ENCODE peak calls at places on chromosomes 7 and 10, in nine cellular contexts. B is body of pancreas, A is transverse colon, W is Peyer's patch, L is endothelial cell of umbilical vein, C is A549, V is ovary, I is adrenal gland, M is breast epithelium. N is an unnamed sample.
A peak's percentile ranks its signal among the peaks of the same experiment; 100 is the strongest.

GRCh38 chr10:109987413-109987812 is 20.4 kb upstream of the ADD3 start:
- DNase-seq in B (no peak), A (no peak), W (no peak), L (peak; percentile 37), C (no peak), V (no peak), I (no peak), M (no peak), N (no peak)

GRCh38 chr7:150945853-150946825 is 32.0 kb downstream of the KCNH2 start:
- DNase-seq in B (no peak), A (peak; percentile 51), W (no peak), L (no peak), C (no peak), V (no peak), I (peak; percentile 96), M (peak; percentile 75), N (peak; percentile 71)

GRCh38 chr10:130169136-130169888 is 33.1 kb downstream of the GLRX3 start:
- DNase-seq in B (no peak), A (no peak), W (no peak), L (no peak), C (no peak), V (no peak), I (no peak), M (no peak), N (no peak)

GRCh38 chr7:129169171-129169643 is 19.2 kb upstream of the SMO start:
- DNase-seq in B (peak; percentile 28), A (peak; percentile 53), W (peak; percentile 58), L (peak; percentile 18), C (no peak), V (peak; percentile 43), I (no peak), M (no peak), N (peak; percentile 86)

GRCh38 chr10:21976280-21976679 is 27.2 kb downstream of the DNAJC1 start:
- DNase-seq in B (no peak), A (no peak), W (no peak), L (no peak), C (no peak), V (no peak), I (no peak), M (no peak), N (no peak)

GRCh38 chr10:130491011-130491697 is 355.0 kb downstream of the GLRX3 start:
- DNase-seq in B (no peak), A (no peak), W (no peak), L (no peak), C (no peak), V (no peak), I (no peak), M (no peak), N (no peak)

GRCh38 chr7:71615017-71615416 is 483.1 kb downstream of the GALNT17 start:
- DNase-seq in B (no peak), A (no peak), W (no peak), L (no peak), C (no peak), V (no peak), I (peak; percentile 90), M (no peak), N (no peak)

GRCh38 chr7:75756340-75757297 is 15.4 kb downstream of the CCL26 start:
- DNase-seq in B (no peak), A (no peak), W (no peak), L (peak; percentile 64), C (peak; percentile 60), V (no peak), I (peak; percentile 57), M (no peak), N (no peak)

GRCh38 chr7:55020481-55020871 is 1.7 kb downstream of the EGFR start:
- DNase-seq in B (peak; percentile 72), A (peak; percentile 59), W (no peak), L (no peak), C (peak; percentile 57), V (peak; percentile 58), I (peak; percentile 82), M (peak; percentile 90), N (no peak)

GRCh38 chr7:55017841-55018240 is 976 bp upstream of the EGFR start:
- DNase-seq in B (no peak), A (no peak), W (no peak), L (no peak), C (no peak), V (no peak), I (no peak), M (no peak), N (no peak)

GRCh38 chr7:55019691-55020480 is 1.1 kb downstream of the EGFR start:
- DNase-seq in B (peak; percentile 63), A (peak; percentile 46), W (no peak), L (no peak), C (no peak), V (peak; percentile 57), I (no peak), M (peak; percentile 43), N (no peak)

GRCh38 chr7:55019329-55019690 is 493 bp downstream of the EGFR start:
- DNase-seq in B (peak; percentile 82), A (peak; percentile 74), W (no peak), L (peak; percentile 15), C (no peak), V (peak; percentile 75), I (peak; percentile 76), M (peak; percentile 62), N (no peak)

GRCh38 chr7:55018361-55019328 is at the start of gene EGFR:
- DNase-seq in B (peak; percentile 81), A (peak; percentile 86), W (no peak), L (peak; percentile 64), C (peak; percentile 75), V (peak; percentile 88), I (peak; percentile 87), M (peak; percentile 73), N (peak; percentile 81)
- TF ChIP-seq POLR2A in B (peak; percentile 74), A (peak; percentile 52), W (peak; percentile 82), L (no peak), C (peak; percentile 72), V (peak; percentile 86), I (peak; percentile 76), M (no peak), N (no peak)

DNA sequence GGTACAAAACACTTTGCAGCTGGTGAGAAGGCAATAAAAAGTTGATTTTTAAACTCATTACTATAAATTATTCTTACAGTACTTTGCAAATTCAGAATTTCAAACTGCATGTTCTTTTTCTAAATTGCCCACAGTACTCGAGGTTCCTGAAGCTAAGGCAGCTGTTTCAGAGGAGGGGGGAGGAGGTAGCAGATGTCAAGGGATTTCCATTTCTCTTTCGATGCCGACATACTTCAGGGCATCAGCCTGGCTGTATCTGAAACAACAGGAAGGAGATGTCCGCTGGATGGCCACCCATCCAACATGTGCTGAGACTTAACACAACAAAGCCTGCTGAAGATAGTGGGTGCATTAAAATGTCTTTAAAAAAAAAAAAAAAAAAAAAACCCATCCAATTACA is 76.6 kb downstream of the EZH2 start:
- DNase-seq in B (no peak), A (no peak), W (no peak), L (no peak), C (no peak), V (no peak), I (no peak), M (no peak), N (no peak)
- H3K4me3 ChIP-seq in B (no peak overlapping the region), A (no peak overlapping the region), W (no peak overlapping the region), L (no peak overlapping the region), C (no peak overlapping the region), V (no peak overlapping the region), I (no peak overlapping the region), M (no peak overlapping the region), N (no peak overlapping the region)

DNA sequence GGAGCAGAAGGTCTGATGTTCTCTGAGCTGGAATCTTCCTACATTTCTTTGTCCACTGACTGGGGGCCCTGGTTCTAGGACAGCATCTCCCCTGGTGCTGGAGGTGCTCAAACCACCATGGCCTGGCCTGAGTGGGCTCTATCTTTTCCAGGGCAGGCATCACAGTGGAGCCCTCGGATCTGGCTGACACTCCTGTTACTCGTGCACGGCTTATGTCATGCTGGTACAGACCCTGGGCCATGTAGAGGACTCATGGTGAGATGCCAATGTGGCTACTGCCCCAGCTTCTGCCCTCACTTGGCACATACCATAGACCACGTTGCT is 96.0 kb downstream of the HIPK2 start:
- DNase-seq in B (no peak), A (no peak), W (no peak), L (no peak), C (no peak), V (no peak), I (no peak), M (no peak), N (no peak)
- TF ChIP-seq POLR2A in B (no peak), A (no peak), W (no peak), L (no peak), C (no peak), V (no peak), I (no peak), M (no peak), N (no peak)

GRCh38 chr10:27088263-27089044 is 11.8 kb downstream of the ANKRD26 start:
- DNase-seq in B (no peak), A (no peak), W (no peak), L (no peak), C (no peak), V (no peak), I (no peak), M (no peak), N (no peak)
- H3K4me3 ChIP-seq in B (no peak overlapping the region), A (no peak overlapping the region), W (no peak overlapping the region), L (no peak overlapping the region), C (no peak overlapping the region), V (no peak overlapping the region), I (no peak overlapping the region), M (no peak overlapping the region), N (no peak overlapping the region)

GRCh38 chr10:102408081-102408727 is 10.4 kb downstream of the PSD start:
- DNase-seq in B (no peak), A (peak; percentile 47), W (no peak), L (no peak), C (no peak), V (no peak), I (peak; percentile 87), M (no peak), N (no peak)
- TF ChIP-seq POLR2A in B (no peak), A (peak; percentile 48), W (no peak), L (no peak), C (no peak), V (no peak), I (no peak), M (no peak), N (no peak)

DNA sequence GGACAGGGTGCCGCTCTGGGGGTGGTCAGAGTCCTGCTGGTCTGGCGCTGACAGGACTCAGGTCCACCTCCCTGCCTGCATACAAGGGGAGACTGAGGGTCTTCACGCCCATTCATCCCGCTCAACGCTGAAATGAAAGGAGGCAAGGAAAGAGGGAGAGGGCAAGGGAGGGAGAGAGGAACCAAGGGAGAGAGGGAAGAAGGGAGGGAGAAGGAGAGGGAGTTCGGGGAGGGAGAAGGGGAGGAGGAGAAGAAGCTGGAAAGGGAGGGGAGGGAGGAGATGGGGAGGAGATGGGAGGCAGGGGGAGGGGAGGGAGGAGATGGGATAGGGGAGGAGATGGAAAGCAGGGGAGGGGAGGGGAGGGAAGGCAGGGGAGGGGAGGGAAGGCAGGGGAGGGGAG is 69.4 kb upstream of the INPP5A start:
- DNase-seq in B (no peak), A (no peak), W (no peak), L (no peak), C (no peak), V (no peak), I (no peak), M (no peak), N (no peak)
- H3K4me3 ChIP-seq in B (no peak overlapping the region), A (peak overlapping the region; percentile 12), W (peak overlapping the region; percentile 28), L (no peak overlapping the region), C (no peak overlapping the region), V (no peak overlapping the region), I (no peak overlapping the region), M (no peak overlapping the region), N (no peak overlapping the region)

N was measured in spleen.